ENCODE peak calls at places on chromosomes 3 and 15, in four cellular contexts. S is GM12878, B is HL-60, U is K562. H is an unnamed sample.

GRCh38 chr15:27990411-27991338 is 108.4 kb downstream of the OCA2 start:
- DNase-seq in S (no peak), B (no peak), U (no peak), H (no peak)

GRCh38 chr3:45748068-45748467 is 48.3 kb downstream of the SLC6A20 start:
- DNase-seq in S (no peak), B (no peak), U (no peak), H (no peak)

GRCh38 chr3:127217594-127218456 is 24.9 kb downstream of the PRR23E start:
- DNase-seq in S (no peak), B (no peak), U (no peak), H (no peak)

GRCh38 chr3:56616479-56617006 is 59.6 kb downstream of the CCDC66 start:
- DNase-seq in S (no peak), B (no peak), U (no peak), H (no peak)

GRCh38 chr15:41996921-41997592 is 23.8 kb downstream of the PLA2G4E start:
- DNase-seq in S (no peak), B (no peak), U (no peak), H (no peak)

GRCh38 chr3:90005448-90005847 is 898.0 kb downstream of the EPHA3 start:
- DNase-seq in S (no peak), B (no peak), U (no peak), H (no peak)

GRCh38 chr15:68589012-68589411 is 10.2 kb downstream of the CORO2B start:
- DNase-seq in S (no peak), B (no peak), U (no peak), H (no peak)

GRCh38 chr3:118987466-118987865 is 47.2 kb downstream of the IGSF11 start:
- DNase-seq in S (no peak), B (no peak), U (no peak), H (no peak)

GRCh38 chr15:75650908-75651809 is 3.4 kb downstream of the SNX33 start:
- DNase-seq in S (no peak), B (no peak), U (peak), H (no peak)

GRCh38 chr3:171810278-171811058 is at the start of gene PLD1:
- DNase-seq in S (no peak), B (peak), U (peak), H (peak)

GRCh38 chr3:104392327-104392726 is 974.4 kb upstream of the ALCAM start:
- DNase-seq in S (no peak), B (peak), U (no peak), H (no peak)

GRCh38 chr3:157160652-157161480 is 919 bp upstream of the CCNL1 start:
- DNase-seq in S (no peak), B (peak), U (peak), H (peak)

GRCh38 chr3:29236441-29236840 is 44.4 kb upstream of the RBMS3 start:
- DNase-seq in S (no peak), B (no peak), U (no peak), H (no peak)

GRCh38 chr3:46667061-46667621 is 26.3 kb downstream of the ALS2CL start:
- DNase-seq in S (no peak), B (no peak), U (no peak), H (no peak)

GRCh38 chr3:194098036-194098871 is 37.7 kb upstream of the HES1 start:
- DNase-seq in S (no peak), B (no peak), U (no peak), H (no peak)

GRCh38 chr3:194640829-194641228 is 7.6 kb upstream of the TMEM44 start:
- DNase-seq in S (no peak), B (no peak), U (no peak), H (no peak)

GRCh38 chr3:177881330-177881729 is 654.9 kb upstream of the KCNMB2 start:
- DNase-seq in S (no peak), B (no peak), U (no peak), H (no peak)

GRCh38 chr3:143134446-143134845 is 14.9 kb downstream of the CHST2 start:
- DNase-seq in S (no peak), B (no peak), U (no peak), H (no peak)

GRCh38 chr3:25507811-25508210 is 79.7 kb downstream of the RARB start:
- DNase-seq in S (no peak), B (no peak), U (no peak), H (no peak)

GRCh38 chr15:79184465-79184892 is 93.9 kb upstream of the RASGRF1 start:
- DNase-seq in S (peak), B (peak), U (peak), H (peak)

GRCh38 chr15:90560229-90560771 is 30.6 kb downstream of the CRTC3 start:
- DNase-seq in S (no peak), B (no peak), U (no peak), H (no peak)

GRCh38 chr15:39416258-39416657 is 164.6 kb upstream of the THBS1 start:
- DNase-seq in S (no peak), B (no peak), U (no peak), H (no peak)

GRCh38 chr3:185968168-185968567 is 30.4 kb upstream of the TRA2B start:
- DNase-seq in S (no peak), B (no peak), U (no peak), H (no peak)
- TF ChIP-seq SPI1 in S (no peak), B (no peak), U (no peak), H (no peak)

DNA sequence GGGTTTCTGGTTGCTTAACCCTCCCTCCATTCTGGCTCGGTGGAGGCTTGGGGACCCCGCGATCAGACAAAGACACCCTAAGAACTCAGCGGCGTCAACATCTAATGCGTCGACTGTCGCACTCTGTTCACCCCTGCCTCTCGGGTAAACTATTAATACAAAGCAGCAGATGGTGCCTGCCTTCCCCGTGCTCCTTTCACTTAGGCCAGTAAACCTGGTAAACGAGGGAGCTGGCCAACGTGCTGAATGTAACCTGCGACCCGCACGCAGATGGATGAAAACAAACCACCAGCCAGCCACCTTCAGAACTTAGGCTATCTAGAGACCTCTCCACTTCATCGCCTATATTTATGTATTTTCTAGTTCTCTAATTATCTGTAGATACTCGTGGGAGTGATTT is 848 bp upstream of the CADPS start:
- DNase-seq in S (no peak), B (no peak), U (no peak), H (no peak)
- TF ChIP-seq SPI1 in S (no peak), B (no peak), U (no peak), H (no peak)

GRCh38 chr15:51312132-51312531 is 26.3 kb downstream of the CYP19A1 start:
- DNase-seq in S (no peak), B (peak), U (no peak), H (no peak)
- TF ChIP-seq SPI1 in S (no peak), B (no peak), U (no peak), H (no peak)

DNA sequence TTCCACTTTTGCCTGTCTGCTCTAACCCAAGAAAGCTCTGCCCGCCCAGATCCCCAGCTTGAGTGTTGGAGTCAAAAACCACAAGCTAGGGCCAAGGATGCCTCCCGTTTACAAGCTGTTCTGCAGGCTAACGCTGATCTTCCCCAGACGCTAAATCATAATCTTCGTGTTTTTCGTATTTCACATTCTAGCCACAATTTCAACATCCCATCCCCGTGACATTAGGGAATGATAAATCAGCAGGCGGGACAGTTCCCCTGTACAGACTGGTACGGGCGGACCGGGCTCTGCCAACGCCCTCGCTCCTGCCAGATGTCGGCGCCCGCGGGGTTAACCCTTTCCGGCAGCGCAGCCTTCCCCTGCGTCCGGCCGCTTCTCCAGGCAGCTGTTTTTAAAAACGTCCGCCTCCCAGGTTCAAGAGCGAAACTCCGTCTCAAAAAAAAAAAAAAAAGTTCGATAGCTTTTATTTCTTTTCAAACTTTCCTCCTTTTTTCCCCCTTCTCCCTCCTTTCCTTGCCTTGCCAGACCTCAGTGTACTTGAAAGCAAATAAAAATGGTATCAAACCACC is 81.0 kb upstream of the BNC1 start:
- DNase-seq in S (no peak), B (peak), U (no peak), H (no peak)
- TF ChIP-seq SPI1 in S (no peak), B (no peak), U (no peak), H (no peak)

GRCh38 chr3:108089544-108089943 is 1.3 kb downstream of the CD47 start:
- DNase-seq in S (no peak), B (no peak), U (no peak), H (no peak)
- TF ChIP-seq SPI1 in S (no peak), B (no peak), U (no peak), H (no peak)

GRCh38 chr3:151926956-151927355 is 53.5 kb downstream of the SUCNR1 start:
- DNase-seq in S (no peak), B (no peak), U (no peak), H (no peak)
- TF ChIP-seq SPI1 in S (no peak), B (no peak), U (no peak), H (no peak)